ENCODE peak calls at places on chromosomes 16 and 17, in four cellular contexts. L is H9, F is hepatocyte, X is tibial artery. K is an unnamed sample.
A peak's percentile ranks its signal among the peaks of the same experiment; 100 is the strongest.

GRCh38 chr16:47917118-47917517 is 238.7 kb downstream of the ABCC12 start:
- DNase-seq in L (no peak), F (no peak), X (no peak), K (no peak)

GRCh38 chr17:80262775-80263244 is 2.2 kb downstream of the RNF213 start:
- DNase-seq in L (no peak), F (no peak), X (no peak), K (no peak)

GRCh38 chr17:8382052-8382879 is 727 bp downstream of the RPL26 start:
- DNase-seq in L (no peak), F (no peak), X (no peak), K (no peak)

GRCh38 chr17:12089809-12090384 is 69.2 kb downstream of the MAP2K4 start:
- DNase-seq in L (no peak), F (no peak), X (no peak), K (no peak)

GRCh38 chr17:57713140-57713539 is 32.0 kb downstream of the CCDC182 start:
- DNase-seq in L (no peak), F (no peak), X (no peak), K (no peak)

GRCh38 chr17:80036715-80037477 is 454 bp downstream of the CCDC40 start:
- DNase-seq in L (peak; percentile 82), F (peak; percentile 71), X (no peak), K (no peak)

GRCh38 chr16:53988136-53988535 is 284.2 kb downstream of the FTO start:
- DNase-seq in L (no peak), F (no peak), X (no peak), K (no peak)

GRCh38 chr17:76000755-76001521 is at the start of gene CDK3:
- DNase-seq in L (no peak), F (no peak), X (no peak), K (no peak)

GRCh38 chr16:77963185-77964044 is 58.9 kb upstream of the CLEC3A start:
- DNase-seq in L (peak; percentile 87), F (peak; percentile 13), X (no peak), K (no peak)

DNA sequence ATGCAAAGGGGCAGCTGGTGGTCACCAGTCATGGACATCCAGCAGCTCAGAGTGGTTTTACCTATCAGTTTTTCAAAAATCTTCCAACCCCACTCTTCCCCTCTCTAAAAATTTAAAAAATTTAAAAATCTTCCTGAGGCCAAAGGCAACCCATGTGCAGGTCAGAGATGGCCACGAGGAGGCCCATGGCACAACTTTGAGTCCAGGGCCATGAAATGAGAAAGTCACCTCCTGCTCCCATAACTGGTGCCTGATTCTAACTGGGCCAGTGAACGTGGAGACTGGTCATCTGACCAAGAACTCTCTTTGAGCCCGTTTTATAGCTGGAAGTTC is 124.4 kb downstream of the XYLT1 start:
- DNase-seq in L (no peak), F (no peak), X (peak; percentile 64), K (no peak)
- H3K27ac ChIP-seq in L (no peak overlapping the region), F (peak overlapping the region; percentile 52), X (no peak overlapping the region), K (no peak overlapping the region)

DNA sequence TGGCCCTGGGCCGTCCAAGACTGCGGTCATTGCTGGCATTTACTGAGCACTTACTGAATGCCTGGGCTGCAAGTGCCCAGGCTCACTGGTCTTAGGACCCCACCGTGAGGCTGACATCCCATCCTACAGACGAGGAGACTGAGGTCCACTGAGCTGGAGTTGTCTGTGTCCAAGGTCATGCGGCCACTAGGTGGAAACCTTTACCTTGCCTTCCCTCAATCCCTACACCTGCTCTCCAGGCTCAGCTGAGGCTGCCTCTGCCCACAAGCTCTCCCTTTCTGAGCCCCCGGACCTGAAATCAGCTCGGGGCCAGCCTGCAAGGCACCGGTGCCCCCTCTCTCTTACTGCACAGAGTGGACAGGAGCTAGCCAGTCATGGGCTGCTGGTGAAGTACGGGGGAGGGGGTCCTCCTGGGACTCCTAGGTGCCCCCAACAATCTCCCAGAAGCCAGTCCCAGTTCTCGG is 1.5 kb downstream of the CASKIN1 start:
- DNase-seq in L (peak; percentile 86), F (peak; percentile 69), X (no peak), K (peak; percentile 55)
- TF ChIP-seq CTCF in L (peak; percentile 79), F (peak; percentile 51), X (no peak), K (peak; percentile 41)

GRCh38 chr17:77213778-77214132 is 73.0 kb downstream of the SEC14L1 start:
- DNase-seq in L (no peak), F (no peak), X (no peak), K (no peak)
- H3K27ac ChIP-seq in L (no peak overlapping the region), F (no peak overlapping the region), X (no peak overlapping the region), K (no peak overlapping the region)

GRCh38 chr17:65099475-65099874 is 37.7 kb upstream of the RGS9 start:
- DNase-seq in L (no peak), F (no peak), X (no peak), K (no peak)

GRCh38 chr17:65102235-65102634 is 34.9 kb upstream of the RGS9 start:
- DNase-seq in L (no peak), F (no peak), X (no peak), K (no peak)

GRCh38 chr17:65099941-65100315 is 37.2 kb upstream of the RGS9 start:
- DNase-seq in L (peak; percentile 51), F (no peak), X (no peak), K (no peak)

GRCh38 chr17:65101371-65101770 is 35.8 kb upstream of the RGS9 start:
- DNase-seq in L (no peak), F (no peak), X (no peak), K (no peak)

DNA sequence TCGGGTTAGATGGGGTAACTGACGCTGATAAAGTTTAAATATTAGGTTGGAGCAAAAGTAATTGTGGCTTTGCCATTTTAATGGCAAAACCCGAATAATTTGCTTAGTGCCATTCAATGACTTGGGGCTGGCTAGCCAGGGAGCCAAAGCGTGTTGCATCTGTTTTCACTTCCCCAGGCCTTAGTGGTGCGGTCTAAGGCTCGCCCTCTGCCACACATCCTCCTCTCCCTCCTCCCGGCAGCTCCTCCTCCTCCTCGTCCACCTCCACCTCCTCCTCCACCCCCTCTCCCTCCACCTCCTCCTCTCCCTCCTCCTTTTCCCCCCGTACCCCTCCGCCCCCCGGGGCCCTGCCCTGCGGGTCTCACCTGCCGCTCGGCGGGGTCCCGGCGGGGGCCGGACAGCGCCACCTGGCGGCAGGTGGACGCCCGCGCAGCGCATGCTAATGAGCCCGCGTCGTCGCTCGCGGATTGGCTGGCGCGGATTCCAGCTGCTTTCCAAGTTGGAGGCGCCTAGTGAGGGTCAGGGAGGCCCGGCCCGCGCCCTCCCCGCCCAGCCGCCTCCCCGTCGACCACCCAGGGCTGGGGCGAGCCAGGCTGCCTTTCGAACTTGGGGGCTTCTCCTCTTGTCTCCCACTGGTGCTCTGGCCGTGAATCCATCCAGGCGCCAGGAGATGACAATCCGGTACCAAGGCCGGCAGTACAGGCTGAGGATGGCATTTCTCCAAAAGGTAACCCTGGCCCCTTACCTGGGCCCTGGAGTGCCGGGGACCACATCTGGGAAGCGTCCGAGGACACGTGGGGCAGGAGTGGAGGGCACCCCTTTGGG is 36.6 kb upstream of the RGS9 start:
- DNase-seq in L (peak; percentile 94), F (peak; percentile 92), X (peak; percentile 90), K (peak; percentile 85)
- TF ChIP-seq CTCF in L (peak; percentile 89), F (peak; percentile 98), X (peak; percentile 86), K (peak; percentile 91)

GRCh38 chr16:35184356-35184870 is 1725.0 kb downstream of the TP53TG3F start:
- DNase-seq in L (no peak), F (no peak), X (no peak), K (no peak)
- H3K27ac ChIP-seq in L (no peak overlapping the region), F (no peak overlapping the region), X (no peak overlapping the region), K (no peak overlapping the region)

GRCh38 chr16:57663917-57664661 is 4.0 kb upstream of the ADGRG3 start:
- DNase-seq in L (no peak), F (no peak), X (no peak), K (no peak)
- TF ChIP-seq CTCF in L (peak; percentile 33), F (no peak), X (no peak), K (no peak)

GRCh38 chr16:69917739-69918138 is 33.4 kb upstream of the CLEC18A start:
- DNase-seq in L (peak; percentile 80), F (peak; percentile 87), X (peak; percentile 90), K (no peak)

GRCh38 chr16:69916445-69916844 is 34.7 kb upstream of the CLEC18A start:
- DNase-seq in L (no peak), F (no peak), X (peak; percentile 63), K (no peak)

GRCh38 chr16:69921125-69921524 is 30.0 kb upstream of the CLEC18A start:
- DNase-seq in L (no peak), F (no peak), X (peak; percentile 75), K (no peak)

GRCh38 chr16:69917311-69917710 is 33.8 kb upstream of the CLEC18A start:
- DNase-seq in L (no peak), F (no peak), X (no peak), K (no peak)

GRCh38 chr16:69918241-69918640 is 32.9 kb upstream of the CLEC18A start:
- DNase-seq in L (no peak), F (no peak), X (no peak), K (no peak)
- H3K27ac ChIP-seq in L (no peak overlapping the region), F (peak overlapping the region; percentile 86), X (peak overlapping the region; percentile 96), K (no peak overlapping the region)

GRCh38 chr16:50298591-50299507 is 32.5 kb downstream of the ADCY7 start:
- DNase-seq in L (peak; percentile 22), F (no peak), X (peak; percentile 59), K (no peak)

GRCh38 chr16:50295541-50296132 is 29.3 kb downstream of the ADCY7 start:
- DNase-seq in L (no peak), F (no peak), X (peak; percentile 55), K (no peak)

GRCh38 chr16:50296807-50297206 is 30.5 kb downstream of the ADCY7 start:
- DNase-seq in L (no peak), F (no peak), X (peak; percentile 32), K (no peak)

GRCh38 chr16:50298075-50298460 is 31.7 kb downstream of the ADCY7 start:
- DNase-seq in L (peak; percentile 24), F (no peak), X (no peak), K (no peak)

DNA sequence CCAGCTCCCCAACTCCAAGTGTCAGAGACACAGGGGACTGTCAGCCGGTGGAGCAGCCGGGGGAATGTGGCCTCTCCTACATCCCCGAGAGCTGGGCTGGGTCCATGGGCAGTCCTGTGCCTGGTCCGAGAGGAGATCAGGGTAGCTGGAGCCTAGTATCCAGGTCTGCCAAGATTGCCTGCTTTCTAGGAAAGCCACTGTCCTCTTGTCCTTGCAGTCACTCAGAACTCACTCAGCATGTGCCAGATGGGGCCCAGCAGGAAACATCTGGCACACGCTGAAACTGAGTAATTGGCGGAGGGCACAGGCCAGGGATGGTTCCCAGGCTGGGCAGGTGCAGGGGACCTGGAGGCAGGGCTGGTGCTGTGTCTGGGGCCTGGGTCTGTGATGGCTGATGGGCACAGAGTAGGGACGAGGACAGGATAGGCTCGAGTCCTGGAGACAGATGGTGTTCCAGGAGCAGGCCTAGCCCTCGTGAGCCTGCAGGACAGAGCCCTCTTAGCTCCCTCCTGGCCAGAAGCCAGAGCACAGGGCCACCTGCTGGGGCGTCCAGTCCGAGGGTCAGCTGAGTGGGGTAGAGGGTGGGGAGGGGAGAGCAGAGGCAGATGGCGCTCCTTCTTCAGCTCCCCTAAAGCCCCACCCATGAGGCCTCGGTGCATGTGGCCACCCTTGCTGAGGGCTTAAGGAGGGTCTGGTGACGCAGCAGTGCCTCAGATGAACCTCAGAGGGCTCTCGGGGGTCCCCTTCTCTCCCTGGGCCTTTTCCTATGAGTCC is 31.1 kb downstream of the ADCY7 start:
- DNase-seq in L (peak; percentile 22), F (no peak), X (peak; percentile 62), K (no peak)
- TF ChIP-seq CTCF in L (no peak), F (no peak), X (no peak), K (no peak)

GRCh38 chr16:57093845-57094564 is 1.6 kb downstream of the CPNE2 start:
- DNase-seq in L (no peak), F (no peak), X (no peak), K (no peak)
- H3K27ac ChIP-seq in L (no peak overlapping the region), F (no peak overlapping the region), X (no peak overlapping the region), K (no peak overlapping the region)